ENCODE peak calls at places on chromosomes 2 and 18, in four cellular contexts. One of them, this sample, is unnamed.

GRCh38 chr18:46497129-46497528 is 159.9 kb downstream of the LOXHD1 start:
- DNase-seq in BE2C: no peak
- DNase-seq in NCI-H2029 treated with DMSO at 0.1 percent for 48 hours: no peak
- DNase-seq in stimulated activated CD8-positive, alpha-beta memory T cell treated with anti-CD3 and anti-CD28 coated beads, Interleukin-7, amount 100 ng/mL, for 4 hours: no peak
- DNase-seq in this sample: peak

GRCh38 chr2:129252781-129253460 is 726.5 kb upstream of the RAB6C start:
- DNase-seq in BE2C: no peak
- DNase-seq in stimulated activated CD8-positive, alpha-beta memory T cell treated with anti-CD3 and anti-CD28 coated beads, Interleukin-7, amount 100 ng/mL, for 4 hours: no peak
- DNase-seq in NCI-H2029 treated with DMSO at 0.1 percent for 48 hours: no peak
- DNase-seq in this sample: no peak

GRCh38 chr2:26745609-26746327 is 18.3 kb upstream of the SLC35F6 start:
- DNase-seq in NCI-H2029 treated with DMSO at 0.1 percent for 48 hours: peak
- DNase-seq in stimulated activated CD8-positive, alpha-beta memory T cell treated with anti-CD3 and anti-CD28 coated beads, Interleukin-7, amount 100 ng/mL, for 4 hours: peak
- DNase-seq in BE2C: peak
- DNase-seq in this sample: peak

GRCh38 chr2:172282944-172283343 is 144.4 kb upstream of the ITGA6 start:
- DNase-seq in NCI-H2029 treated with DMSO at 0.1 percent for 48 hours: no peak
- DNase-seq in stimulated activated CD8-positive, alpha-beta memory T cell treated with anti-CD3 and anti-CD28 coated beads, Interleukin-7, amount 100 ng/mL, for 4 hours: no peak
- DNase-seq in BE2C: no peak
- DNase-seq in this sample: peak

GRCh38 chr18:39571511-39571910 is 2005.9 kb upstream of the CELF4 start:
- DNase-seq in NCI-H2029 treated with DMSO at 0.1 percent for 48 hours: no peak
- DNase-seq in stimulated activated CD8-positive, alpha-beta memory T cell treated with anti-CD3 and anti-CD28 coated beads, Interleukin-7, amount 100 ng/mL, for 4 hours: no peak
- DNase-seq in BE2C: no peak
- DNase-seq in this sample: peak

GRCh38 chr2:33068261-33068660 is 121.5 kb downstream of the LTBP1 start:
- DNase-seq in BE2C: no peak
- DNase-seq in NCI-H2029 treated with DMSO at 0.1 percent for 48 hours: no peak
- DNase-seq in stimulated activated CD8-positive, alpha-beta memory T cell treated with anti-CD3 and anti-CD28 coated beads, Interleukin-7, amount 100 ng/mL, for 4 hours: no peak
- DNase-seq in this sample: no peak

GRCh38 chr2:37615808-37616673 is 55.4 kb downstream of the CDC42EP3 start:
- DNase-seq in BE2C: no peak
- DNase-seq in NCI-H2029 treated with DMSO at 0.1 percent for 48 hours: no peak
- DNase-seq in stimulated activated CD8-positive, alpha-beta memory T cell treated with anti-CD3 and anti-CD28 coated beads, Interleukin-7, amount 100 ng/mL, for 4 hours: peak
- DNase-seq in this sample: no peak

GRCh38 chr18:4125939-4126250 is 329.2 kb downstream of the DLGAP1 start:
- DNase-seq in BE2C: no peak
- DNase-seq in stimulated activated CD8-positive, alpha-beta memory T cell treated with anti-CD3 and anti-CD28 coated beads, Interleukin-7, amount 100 ng/mL, for 4 hours: no peak
- DNase-seq in NCI-H2029 treated with DMSO at 0.1 percent for 48 hours: no peak
- DNase-seq in this sample: no peak

GRCh38 chr2:43020990-43021677 is 205.3 kb downstream of the ZFP36L2 start:
- DNase-seq in stimulated activated CD8-positive, alpha-beta memory T cell treated with anti-CD3 and anti-CD28 coated beads, Interleukin-7, amount 100 ng/mL, for 4 hours: no peak
- DNase-seq in BE2C: no peak
- DNase-seq in NCI-H2029 treated with DMSO at 0.1 percent for 48 hours: no peak
- DNase-seq in this sample: no peak

This sample was measured in SJCRH30.